ENCODE peak calls at places on chromosomes 12 and 14, in ten cellular contexts. M, U, X, J, O, B, Q, D, R and K are unnamed samples.

GRCh38 chr14:59261334-59261733 is 72.9 kb downstream of the DAAM1 start:
- DNase-seq in M (no peak), R (no peak), U (no peak), O (no peak), Q (no peak), X (no peak), D (no peak), B (no peak), J (no peak), K (no peak)

GRCh38 chr14:77158175-77158908 is 16.8 kb upstream of the ZDHHC22 start:
- DNase-seq in Q (no peak), X (peak), M (no peak), J (peak), R (no peak), O (no peak), B (no peak), U (no peak), D (peak), K (peak)

GRCh38 chr14:54807428-54807827 is 95.2 kb downstream of the GCH1 start:
- DNase-seq in D (no peak), X (no peak), R (no peak), O (no peak), M (no peak), B (no peak), U (no peak), J (no peak), Q (no peak), K (no peak)

GRCh38 chr12:72264548-72265175 is 7.5 kb upstream of the TRHDE start:
- DNase-seq in D (no peak), M (no peak), B (no peak), R (no peak), U (no peak), X (no peak), O (no peak), J (peak), Q (no peak), K (peak)

GRCh38 chr14:75941030-75941429 is 40.8 kb downstream of the TGFB3 start:
- DNase-seq in J (peak), B (no peak), R (no peak), O (no peak), U (no peak), Q (no peak), M (no peak), X (no peak), D (no peak), K (no peak)

GRCh38 chr12:2267624-2268477 is 215.1 kb downstream of the CACNA1C start:
- DNase-seq in D (peak), X (no peak), J (peak), R (peak), U (no peak), Q (no peak), B (peak), O (no peak), M (no peak), K (no peak)

GRCh38 chr14:27026097-27026496 is 428.3 kb upstream of the NOVA1 start:
- DNase-seq in B (no peak), M (no peak), Q (no peak), O (no peak), R (no peak), X (no peak), U (no peak), D (no peak), J (no peak), K (no peak)

GRCh38 chr12:26097046-26097878 is 27.6 kb downstream of the BHLHE41 start:
- DNase-seq in D (peak), B (no peak), J (peak), X (peak), U (peak), Q (peak), M (peak), R (peak), O (no peak), K (peak)

GRCh38 chr14:98698341-98698740 is 573.7 kb downstream of the BCL11B start:
- DNase-seq in Q (no peak), U (no peak), R (no peak), D (no peak), M (no peak), X (no peak), B (no peak), J (no peak), O (no peak), K (no peak)

GRCh38 chr12:102300824-102301461 is 103.3 kb upstream of the PMCH start:
- DNase-seq in D (no peak), X (no peak), R (no peak), M (peak), U (no peak), O (no peak), J (peak), Q (peak), B (no peak), K (peak)

GRCh38 chr12:24977060-24977459 is 28.2 kb upstream of the BCAT1 start:
- DNase-seq in R (no peak), J (no peak), M (no peak), D (no peak), Q (no peak), X (no peak), O (no peak), U (no peak), B (no peak), K (no peak)

GRCh38 chr12:79001404-79001803 is 136.8 kb downstream of the SYT1 start:
- DNase-seq in R (no peak), Q (no peak), U (no peak), X (no peak), M (no peak), D (no peak), O (no peak), J (no peak), B (no peak), K (no peak)

GRCh38 chr12:59619461-59620240 is 23.8 kb downstream of the SLC16A7 start:
- DNase-seq in X (no peak), D (no peak), Q (no peak), J (no peak), R (no peak), B (no peak), O (no peak), M (no peak), U (no peak), K (no peak)

GRCh38 chr14:32201816-32202467 is at the start of gene RNU6-7:
- DNase-seq in X (peak), J (no peak), R (no peak), O (no peak), Q (no peak), U (no peak), M (peak), D (peak), B (no peak), K (peak)

GRCh38 chr14:30610719-30611388 is 11.3 kb upstream of the SCFD1 start:
- DNase-seq in O (no peak), X (peak), J (peak), U (peak), M (peak), D (peak), Q (peak), R (peak), B (no peak), K (peak)

GRCh38 chr14:78131201-78131600 is 39.0 kb upstream of the NRXN3 start:
- DNase-seq in M (no peak), D (no peak), Q (no peak), B (no peak), U (no peak), R (no peak), O (no peak), X (no peak), J (no peak), K (no peak)

GRCh38 chr14:65792208-65792905 is 379.8 kb downstream of the FUT8 start:
- DNase-seq in J (no peak), D (no peak), O (no peak), Q (no peak), U (no peak), B (no peak), R (no peak), X (no peak), M (no peak), K (no peak)

GRCh38 chr14:69614592-69614991 is 3.2 kb downstream of the SUSD6 start:
- DNase-seq in U (no peak), D (peak), J (no peak), M (no peak), Q (no peak), X (peak), O (no peak), R (peak), B (no peak), K (no peak)

GRCh38 chr12:32025906-32026305 is 66.7 kb downstream of the RESF1 start:
- DNase-seq in R (no peak), J (no peak), M (no peak), Q (peak), U (no peak), D (no peak), B (no peak), X (peak), O (no peak), K (no peak)

GRCh38 chr14:73785336-73785833 is 66.2 kb upstream of the PTGR2 start:
- DNase-seq in U (peak), Q (no peak), R (no peak), J (peak), B (no peak), D (no peak), M (peak), O (no peak), X (peak), K (no peak)

GRCh38 chr14:105495101-105495989 is 4.3 kb downstream of the TEDC1 start:
- DNase-seq in X (no peak), D (no peak), O (peak), J (no peak), R (no peak), B (peak), Q (no peak), U (no peak), M (no peak), K (no peak)

GRCh38 chr12:47022296-47022695 is 57.1 kb upstream of the PCED1B start:
- DNase-seq in B (no peak), J (peak), O (no peak), Q (no peak), R (no peak), U (peak), X (no peak), M (no peak), D (no peak), K (peak)

GRCh38 chr12:94318178-94318577 is 141.5 kb downstream of the CEP83 start:
- DNase-seq in D (no peak), M (no peak), B (no peak), R (no peak), O (no peak), U (no peak), J (no peak), Q (no peak), X (no peak), K (no peak)

GRCh38 chr14:32821989-32822653 is 116.6 kb upstream of the NPAS3 start:
- DNase-seq in M (no peak), J (peak), Q (no peak), X (no peak), U (no peak), O (no peak), R (no peak), B (no peak), D (no peak), K (peak)

GRCh38 chr12:66107451-66107915 is 23.1 kb downstream of the LLPH start:
- DNase-seq in Q (peak), U (peak), X (peak), B (no peak), M (peak), R (peak), D (no peak), O (no peak), J (peak), K (peak)

GRCh38 chr12:111117017-111117416 is 196.6 kb upstream of the MYL2 start:
- DNase-seq in R (no peak), Q (no peak), O (no peak), J (no peak), M (no peak), D (no peak), X (no peak), U (no peak), B (no peak), K (no peak)

GRCh38 chr12:75526655-75527511 is 15.5 kb upstream of the KRR1 start:
- DNase-seq in Q (peak), U (peak), O (no peak), X (peak), D (no peak), J (peak), R (no peak), B (no peak), M (peak), K (peak)

GRCh38 chr14:97401714-97402113 is 604.5 kb downstream of the VRK1 start:
- DNase-seq in U (no peak), M (no peak), J (no peak), X (no peak), O (no peak), Q (no peak), B (no peak), D (no peak), R (no peak), K (no peak)

GRCh38 chr14:99271951-99272668 is at the start of gene BCL11B:
- DNase-seq in D (peak), Q (peak), X (peak), M (peak), J (peak), R (peak), U (peak), B (no peak), O (no peak), K (peak)

GRCh38 chr12:80632835-80633234 is 74.6 kb upstream of the MYF6 start:
- DNase-seq in O (no peak), Q (peak), D (no peak), M (peak), R (no peak), B (no peak), J (peak), X (no peak), U (no peak), K (peak)
- TF ChIP-seq CTCF in O (peak), Q (peak), D (no peak), M (no peak), R (no peak), B (no peak), J (peak), X (no peak), U (peak), K (no peak)

GRCh38 chr12:6178981-6179761 is 21.0 kb upstream of the CD9 start:
- DNase-seq in J (peak), Q (no peak), M (no peak), D (no peak), U (no peak), R (no peak), X (no peak), B (no peak), O (no peak), K (no peak)
- TF ChIP-seq CTCF in J (peak), Q (no peak), M (no peak), D (no peak), U (peak), R (no peak), X (no peak), B (no peak), O (peak), K (no peak)

GRCh38 chr12:49283541-49284429 is 11.2 kb upstream of the PRPH start:
- DNase-seq in X (peak), B (no peak), U (no peak), M (no peak), D (no peak), O (no peak), J (no peak), R (no peak), Q (no peak), K (no peak)
- TF ChIP-seq CTCF in X (no peak), B (no peak), U (no peak), M (no peak), D (no peak), O (peak), J (peak), R (no peak), Q (no peak), K (no peak)

GRCh38 chr14:21098134-21098891 is at the start of gene ZNF219:
- DNase-seq in M (peak), O (no peak), U (no peak), X (peak), R (peak), J (peak), B (no peak), D (no peak), Q (peak), K (peak)
- TF ChIP-seq CTCF in M (no peak), O (peak), U (no peak), X (peak), R (no peak), J (no peak), B (peak), D (no peak), Q (no peak), K (no peak)

GRCh38 chr12:54628186-54628846 is 6.4 kb downstream of the LACRT start:
- DNase-seq in J (no peak), X (no peak), D (no peak), U (no peak), M (no peak), Q (no peak), R (no peak), B (no peak), O (no peak), K (no peak)

GRCh38 chr12:54631551-54631950 is 3.1 kb downstream of the LACRT start:
- DNase-seq in M (no peak), U (no peak), O (no peak), J (no peak), Q (no peak), D (no peak), B (no peak), R (no peak), X (no peak), K (no peak)

GRCh38 chr12:54634795-54635194 is at the start of gene LACRT:
- DNase-seq in J (no peak), Q (no peak), X (no peak), R (no peak), O (no peak), B (no peak), M (no peak), U (no peak), D (no peak), K (no peak)

GRCh38 chr12:54629925-54630324 is 4.8 kb downstream of the LACRT start:
- DNase-seq in B (no peak), R (no peak), U (no peak), X (no peak), J (no peak), O (no peak), Q (no peak), D (no peak), M (no peak), K (no peak)

GRCh38 chr12:54631988-54632728 is 2.5 kb downstream of the LACRT start:
- DNase-seq in M (no peak), J (no peak), R (no peak), Q (no peak), U (no peak), X (no peak), B (no peak), O (no peak), D (no peak), K (no peak)
- TF ChIP-seq CTCF in M (no peak), J (no peak), R (no peak), Q (no peak), U (no peak), X (no peak), B (no peak), O (no peak), D (no peak), K (peak)

GRCh38 chr12:6049992-6050391 is 74.5 kb downstream of the VWF start:
- DNase-seq in X (no peak), B (no peak), M (no peak), J (no peak), O (peak), Q (no peak), D (no peak), R (no peak), U (no peak), K (no peak)
- TF ChIP-seq CTCF in X (no peak), B (no peak), M (no peak), J (no peak), O (no peak), Q (no peak), D (no peak), R (no peak), U (no peak), K (no peak)

DNA sequence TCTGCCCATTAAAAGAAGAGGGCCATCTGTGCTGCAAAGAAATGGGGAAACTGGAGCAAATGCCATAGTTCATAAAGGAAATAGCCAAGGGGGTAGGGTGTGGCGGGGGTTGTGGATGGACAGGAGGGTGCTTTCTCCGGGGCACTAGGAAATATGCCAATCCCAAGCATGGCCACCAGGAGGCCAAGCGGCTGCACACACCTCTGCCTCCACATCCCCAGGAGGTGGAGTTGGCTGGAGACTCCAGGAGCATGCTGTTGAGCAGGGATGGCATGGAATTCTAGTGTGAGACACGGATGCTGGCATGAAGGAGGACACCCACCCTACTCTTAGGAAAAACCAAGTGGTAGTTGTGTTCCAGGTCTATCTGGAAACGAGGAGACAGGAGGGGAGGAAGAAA is 25.2 kb downstream of the NID2 start:
- DNase-seq in R (no peak), D (no peak), M (peak), X (peak), U (no peak), B (no peak), O (no peak), J (no peak), Q (peak), K (peak)
- TF ChIP-seq CTCF in R (no peak), D (peak), M (peak), X (peak), U (peak), B (peak), O (peak), J (peak), Q (no peak), K (peak)